ENCODE peak calls at places on chromosomes 12 and 14, in nine cellular contexts. R is pancreas; L is dorsolateral prefrontal cortex; D is Panc1; N is stromal cell of bone marrow; T is HCT116; J is activated T-helper 1 cell treated with anti-CD3 and anti-CD28 coated beads, Interleukin-2, amount 50 U/mL, for 16 hours; U is sigmoid colon; B is LoVo. G is an unnamed sample.

GRCh38 chr14:105150368-105151111 is 18.0 kb downstream of the JAG2 start:
- DNase-seq in B (no peak), N (no peak), R (no peak), J (no peak), T (no peak), L (no peak), D (no peak), U (no peak), G (no peak)

GRCh38 chr14:76169776-76170175 is 18.1 kb downstream of the GPATCH2L start:
- DNase-seq in N (no peak), B (no peak), J (no peak), D (no peak), L (no peak), U (no peak), T (no peak), R (no peak), G (no peak)

GRCh38 chr12:84760091-84760490 is 152.5 kb downstream of the SLC6A15 start:
- DNase-seq in T (no peak), R (no peak), N (no peak), L (no peak), D (no peak), B (no peak), J (no peak), U (no peak), G (no peak)

GRCh38 chr14:58216544-58216943 is 16.6 kb downstream of the ACTR10 start:
- DNase-seq in B (no peak), D (no peak), T (no peak), N (no peak), L (no peak), J (no peak), U (no peak), R (no peak), G (no peak)

GRCh38 chr14:35050652-35051051 is 4.6 kb downstream of the FAM177A1 start:
- DNase-seq in T (no peak), J (no peak), L (no peak), D (no peak), B (no peak), N (peak), R (no peak), U (no peak), G (peak)

GRCh38 chr12:96456265-96456974 is 33.0 kb upstream of the CFAP54 start:
- DNase-seq in D (no peak), B (no peak), N (no peak), U (no peak), T (no peak), R (no peak), L (no peak), J (no peak), G (no peak)

GRCh38 chr14:75806247-75806876 is 145.3 kb downstream of the TTLL5 start:
- DNase-seq in B (no peak), L (no peak), T (no peak), N (no peak), R (no peak), D (no peak), U (no peak), J (no peak), G (no peak)

GRCh38 chr14:93880025-93880820 is 46.9 kb upstream of the FAM181A start:
- DNase-seq in B (peak), N (peak), D (no peak), J (no peak), L (no peak), U (peak), T (no peak), R (no peak), G (no peak)

GRCh38 chr14:99244299-99244959 is 27.6 kb downstream of the BCL11B start:
- DNase-seq in N (no peak), L (no peak), U (no peak), T (no peak), J (no peak), R (no peak), B (no peak), D (no peak), G (no peak)

GRCh38 chr14:55532645-55533309 is 47.2 kb upstream of the KTN1 start:
- DNase-seq in T (no peak), J (no peak), D (no peak), U (no peak), N (no peak), R (no peak), L (no peak), B (no peak), G (no peak)

GRCh38 chr14:95258156-95258555 is 61.6 kb downstream of the CLMN start:
- DNase-seq in B (no peak), N (no peak), D (no peak), T (no peak), L (no peak), J (no peak), R (no peak), U (no peak), G (no peak)

GRCh38 chr12:61282790-61283575 is 977.2 kb upstream of the USP15 start:
- DNase-seq in L (no peak), U (no peak), R (no peak), B (no peak), N (no peak), T (no peak), D (no peak), J (no peak), G (no peak)

G was measured in A549.